ENCODE peak calls at places on chromosomes 5 and 9, in nine cellular contexts. L is ovary; G is sciatic nerve; N is T follicular helper cell; Y is transverse colon; I is MM.1S; W is dermis blood vessel endothelial cell; P is CD4-positive, CD25-positive, alpha-beta regulatory T cell; U is GM19239. C is an unnamed sample.

GRCh38 chr5:171137768-171138540 is 171.1 kb upstream of the TLX3 start:
- DNase-seq in I (no peak), U (no peak), Y (no peak), L (no peak), P (no peak), G (no peak), W (no peak), N (no peak), C (no peak)

GRCh38 chr9:20030671-20031070 is 241.8 kb upstream of the SLC24A2 start:
- DNase-seq in P (no peak), N (no peak), U (no peak), Y (no peak), G (no peak), L (no peak), I (no peak), W (no peak), C (no peak)

GRCh38 chr5:1048162-1048721 is 39.6 kb downstream of the NKD2 start:
- DNase-seq in W (no peak), P (no peak), U (no peak), G (no peak), N (no peak), Y (no peak), L (no peak), I (no peak), C (no peak)

GRCh38 chr5:121853853-121854252 is 2.2 kb downstream of the FTMT start:
- DNase-seq in N (no peak), G (no peak), I (no peak), L (no peak), U (no peak), P (no peak), W (no peak), Y (no peak), C (no peak)

GRCh38 chr5:110386782-110387181 is 339.7 kb downstream of the TMEM232 start:
- DNase-seq in I (no peak), U (no peak), Y (no peak), G (no peak), L (no peak), P (no peak), N (no peak), W (no peak), C (no peak)

GRCh38 chr9:134284273-134284672 is 42.0 kb upstream of the RXRA start:
- DNase-seq in U (no peak), Y (no peak), I (no peak), W (no peak), L (no peak), P (no peak), N (no peak), G (no peak), C (no peak)

GRCh38 chr5:133298447-133298846 is 246.6 kb downstream of the HSPA4 start:
- DNase-seq in I (peak), N (no peak), G (no peak), Y (no peak), W (no peak), U (no peak), L (no peak), P (peak), C (no peak)

GRCh38 chr5:120817044-120817985 is 353.2 kb downstream of the PRR16 start:
- DNase-seq in N (no peak), L (no peak), P (no peak), Y (no peak), W (peak), G (no peak), I (peak), U (no peak), C (no peak)

GRCh38 chr5:52989025-52989780 is at the start of gene ITGA2:
- DNase-seq in I (peak), Y (peak), U (no peak), P (no peak), G (peak), L (peak), W (peak), N (no peak), C (peak)

GRCh38 chr5:170633235-170634041 is 129.6 kb downstream of the KCNIP1 start:
- DNase-seq in U (no peak), P (no peak), W (peak), N (no peak), I (no peak), G (peak), Y (peak), L (peak), C (no peak)

GRCh38 chr5:14136228-14136627 is 6.9 kb upstream of the TRIO start:
- DNase-seq in Y (no peak), P (no peak), L (no peak), I (no peak), G (no peak), U (no peak), W (no peak), N (no peak), C (no peak)

GRCh38 chr9:99825158-99826046 is 3.7 kb downstream of the NR4A3 start:
- DNase-seq in N (no peak), I (no peak), P (no peak), G (no peak), L (peak), W (no peak), U (no peak), Y (peak), C (peak)

GRCh38 chr5:134418958-134419357 is 7.3 kb upstream of the CDKN2AIPNL start:
- DNase-seq in Y (no peak), U (no peak), P (no peak), L (no peak), G (no peak), I (no peak), N (no peak), W (no peak), C (no peak)

GRCh38 chr5:173789031-173789920 is 98.9 kb upstream of the CPEB4 start:
- DNase-seq in L (no peak), P (no peak), I (no peak), Y (no peak), N (no peak), U (no peak), G (no peak), W (peak), C (no peak)

GRCh38 chr9:133055788-133056420 is 5.9 kb upstream of the CEL start:
- DNase-seq in G (no peak), I (no peak), W (no peak), L (no peak), U (no peak), P (no peak), Y (no peak), N (no peak), C (no peak)

GRCh38 chr5:148781771-148782170 is 44.6 kb upstream of the ADRB2 start:
- DNase-seq in L (no peak), P (no peak), U (no peak), N (no peak), Y (no peak), I (no peak), G (no peak), W (no peak), C (no peak)

C was measured in activated CD8-positive, alpha-beta memory T cell treated with anti-CD3 and anti-CD28 coated beads for 24 hours.